ENCODE peak calls at places on chromosome 15, in six cellular contexts. One of them, this sample, is unnamed.

GRCh38 chr15:57035664-57036063 is 117.2 kb downstream of the TCF12 start:
- DNase-seq in A549: no peak
- DNase-seq in K562: no peak
- DNase-seq in HepG2: no peak
- DNase-seq in endothelial cell of umbilical vein: no peak
- DNase-seq in GM12878: no peak
- DNase-seq in this sample: no peak

GRCh38 chr15:81466741-81467140 is 92.7 kb upstream of the TMC3 start:
- DNase-seq in endothelial cell of umbilical vein: no peak
- DNase-seq in K562: no peak
- DNase-seq in A549: no peak
- DNase-seq in GM12878: no peak
- DNase-seq in HepG2: no peak
- DNase-seq in this sample: no peak

GRCh38 chr15:101328001-101328400 is 33.0 kb upstream of the SNRPA1 start:
- DNase-seq in A549: no peak
- DNase-seq in endothelial cell of umbilical vein: no peak
- DNase-seq in HepG2: no peak
- DNase-seq in GM12878: no peak
- DNase-seq in K562: no peak
- DNase-seq in this sample: no peak

GRCh38 chr15:101675796-101676582 is 23.8 kb upstream of the TM2D3 start:
- DNase-seq in endothelial cell of umbilical vein: peak; percentile 7
- DNase-seq in HepG2: no peak
- DNase-seq in A549: peak; percentile 34
- DNase-seq in K562: no peak
- DNase-seq in GM12878: no peak
- DNase-seq in this sample: no peak

GRCh38 chr15:39888243-39888642 is 31.8 kb downstream of the GPR176 start:
- DNase-seq in HepG2: no peak
- DNase-seq in K562: no peak
- DNase-seq in A549: no peak
- DNase-seq in endothelial cell of umbilical vein: no peak
- DNase-seq in GM12878: no peak
- DNase-seq in this sample: no peak

GRCh38 chr15:43229977-43230376 is 9.2 kb upstream of the EPB42 start:
- DNase-seq in K562: no peak
- DNase-seq in endothelial cell of umbilical vein: no peak
- DNase-seq in HepG2: no peak
- DNase-seq in A549: no peak
- DNase-seq in GM12878: no peak
- DNase-seq in this sample: no peak

GRCh38 chr15:52680041-52680391 is 828 bp upstream of the ATOSA start:
- DNase-seq in GM12878: no peak
- DNase-seq in A549: no peak
- DNase-seq in endothelial cell of umbilical vein: peak; percentile 43
- DNase-seq in HepG2: no peak
- DNase-seq in K562: peak; percentile 10
- DNase-seq in this sample: peak; percentile 7

GRCh38 chr15:25783607-25784131 is 79.5 kb downstream of the ATP10A start:
- DNase-seq in endothelial cell of umbilical vein: no peak
- DNase-seq in A549: peak; percentile 25
- DNase-seq in K562: peak; percentile 56
- DNase-seq in HepG2: no peak
- DNase-seq in GM12878: no peak
- DNase-seq in this sample: peak; percentile 36

GRCh38 chr15:71424765-71425164 is 309.5 kb downstream of the THSD4 start:
- DNase-seq in K562: no peak
- DNase-seq in A549: no peak
- DNase-seq in HepG2: no peak
- DNase-seq in GM12878: no peak
- DNase-seq in endothelial cell of umbilical vein: no peak
- DNase-seq in this sample: no peak

GRCh38 chr15:65525622-65526021 is 4.6 kb upstream of the HACD3 start:
- DNase-seq in A549: no peak
- DNase-seq in K562: peak; percentile 30
- DNase-seq in GM12878: no peak
- DNase-seq in HepG2: no peak
- DNase-seq in endothelial cell of umbilical vein: peak; percentile 59
- DNase-seq in this sample: no peak

GRCh38 chr15:25870899-25871298 is 7.8 kb upstream of the ATP10A start:
- DNase-seq in endothelial cell of umbilical vein: no peak
- DNase-seq in GM12878: no peak
- DNase-seq in A549: no peak
- DNase-seq in K562: no peak
- DNase-seq in HepG2: no peak
- DNase-seq in this sample: no peak

GRCh38 chr15:96894669-96895068 is 564.2 kb downstream of the NR2F2 start:
- DNase-seq in K562: no peak
- DNase-seq in HepG2: no peak
- DNase-seq in A549: no peak
- DNase-seq in endothelial cell of umbilical vein: peak; percentile 35
- DNase-seq in GM12878: no peak
- DNase-seq in this sample: no peak

GRCh38 chr15:83248151-83248851 is 36.2 kb downstream of the BNC1 start:
- DNase-seq in GM12878: peak; percentile 24
- DNase-seq in A549: peak; percentile 18
- DNase-seq in HepG2: peak; percentile 55
- DNase-seq in endothelial cell of umbilical vein: peak; percentile 78
- DNase-seq in K562: peak; percentile 69
- DNase-seq in this sample: peak; percentile 68

GRCh38 chr15:58510715-58511465 is 79.1 kb downstream of the LIPC start:
- DNase-seq in K562: no peak
- DNase-seq in GM12878: no peak
- DNase-seq in HepG2: no peak
- DNase-seq in endothelial cell of umbilical vein: peak; percentile 44
- DNase-seq in A549: no peak
- DNase-seq in this sample: no peak

GRCh38 chr15:70327328-70328136 is 229.8 kb upstream of the TLE3 start:
- DNase-seq in GM12878: no peak
- DNase-seq in endothelial cell of umbilical vein: peak; percentile 26
- DNase-seq in K562: no peak
- DNase-seq in HepG2: no peak
- DNase-seq in A549: no peak
- DNase-seq in this sample: peak; percentile 71

GRCh38 chr15:101250331-101250730 is 1.5 kb downstream of the CHSY1 start:
- DNase-seq in A549: no peak
- DNase-seq in endothelial cell of umbilical vein: peak; percentile 72
- DNase-seq in GM12878: no peak
- DNase-seq in HepG2: no peak
- DNase-seq in K562: no peak
- DNase-seq in this sample: peak; percentile 51

GRCh38 chr15:81334768-81335447 is 11.0 kb upstream of the STARD5 start:
- DNase-seq in K562: no peak
- DNase-seq in HepG2: no peak
- DNase-seq in GM12878: no peak
- DNase-seq in endothelial cell of umbilical vein: no peak
- DNase-seq in A549: no peak
- DNase-seq in this sample: no peak

GRCh38 chr15:71916834-71917233 is 106.5 kb downstream of the NR2E3 start:
- DNase-seq in K562: no peak
- DNase-seq in endothelial cell of umbilical vein: no peak
- DNase-seq in GM12878: no peak
- DNase-seq in HepG2: no peak
- DNase-seq in A549: no peak
- DNase-seq in this sample: no peak

GRCh38 chr15:91548588-91548987 is 304.9 kb upstream of the SLCO3A1 start:
- DNase-seq in GM12878: no peak
- DNase-seq in endothelial cell of umbilical vein: no peak
- DNase-seq in A549: no peak
- DNase-seq in K562: no peak
- DNase-seq in HepG2: no peak
- DNase-seq in this sample: no peak

GRCh38 chr15:89462198-89462912 is 34.0 kb downstream of the RHCG start:
- DNase-seq in GM12878: no peak
- DNase-seq in A549: no peak
- DNase-seq in K562: peak; percentile 45
- DNase-seq in endothelial cell of umbilical vein: no peak
- DNase-seq in HepG2: peak; percentile 79
- DNase-seq in this sample: peak; percentile 72

GRCh38 chr15:25811481-25811906 is 51.6 kb downstream of the ATP10A start:
- DNase-seq in endothelial cell of umbilical vein: no peak
- DNase-seq in GM12878: peak; percentile 37
- DNase-seq in K562: no peak
- DNase-seq in HepG2: no peak
- DNase-seq in A549: no peak
- DNase-seq in this sample: peak; percentile 14

GRCh38 chr15:75733761-75734651 is 21.4 kb upstream of the CSPG4 start:
- DNase-seq in GM12878: no peak
- DNase-seq in HepG2: no peak
- DNase-seq in K562: no peak
- DNase-seq in endothelial cell of umbilical vein: no peak
- DNase-seq in A549: no peak
- DNase-seq in this sample: no peak

GRCh38 chr15:70855764-70856163 is 1.8 kb upstream of the LARP6 start:
- DNase-seq in GM12878: peak; percentile 39
- DNase-seq in A549: no peak
- DNase-seq in endothelial cell of umbilical vein: no peak
- DNase-seq in HepG2: no peak
- DNase-seq in K562: no peak
- DNase-seq in this sample: no peak

GRCh38 chr15:31811641-31812040 is 218.7 kb upstream of the CHRNA7 start:
- DNase-seq in A549: no peak
- DNase-seq in endothelial cell of umbilical vein: no peak
- DNase-seq in GM12878: no peak
- DNase-seq in K562: no peak
- DNase-seq in HepG2: no peak
- DNase-seq in this sample: no peak

GRCh38 chr15:31815411-31816155 is 214.7 kb upstream of the CHRNA7 start:
- DNase-seq in HepG2: no peak
- DNase-seq in endothelial cell of umbilical vein: no peak
- DNase-seq in GM12878: no peak
- DNase-seq in K562: no peak
- DNase-seq in A549: no peak
- DNase-seq in this sample: no peak

GRCh38 chr15:31814082-31814481 is 216.2 kb upstream of the CHRNA7 start:
- DNase-seq in endothelial cell of umbilical vein: no peak
- DNase-seq in K562: no peak
- DNase-seq in HepG2: no peak
- DNase-seq in A549: no peak
- DNase-seq in GM12878: no peak
- DNase-seq in this sample: no peak
- TF ChIP-seq MYC in endothelial cell of umbilical vein: no peak
- TF ChIP-seq MYC in K562: no peak
- TF ChIP-seq MYC in HepG2: no peak
- TF ChIP-seq MYC in A549: no peak
- TF ChIP-seq MYC in GM12878: no peak
- TF ChIP-seq MYC in this sample: no peak

DNA sequence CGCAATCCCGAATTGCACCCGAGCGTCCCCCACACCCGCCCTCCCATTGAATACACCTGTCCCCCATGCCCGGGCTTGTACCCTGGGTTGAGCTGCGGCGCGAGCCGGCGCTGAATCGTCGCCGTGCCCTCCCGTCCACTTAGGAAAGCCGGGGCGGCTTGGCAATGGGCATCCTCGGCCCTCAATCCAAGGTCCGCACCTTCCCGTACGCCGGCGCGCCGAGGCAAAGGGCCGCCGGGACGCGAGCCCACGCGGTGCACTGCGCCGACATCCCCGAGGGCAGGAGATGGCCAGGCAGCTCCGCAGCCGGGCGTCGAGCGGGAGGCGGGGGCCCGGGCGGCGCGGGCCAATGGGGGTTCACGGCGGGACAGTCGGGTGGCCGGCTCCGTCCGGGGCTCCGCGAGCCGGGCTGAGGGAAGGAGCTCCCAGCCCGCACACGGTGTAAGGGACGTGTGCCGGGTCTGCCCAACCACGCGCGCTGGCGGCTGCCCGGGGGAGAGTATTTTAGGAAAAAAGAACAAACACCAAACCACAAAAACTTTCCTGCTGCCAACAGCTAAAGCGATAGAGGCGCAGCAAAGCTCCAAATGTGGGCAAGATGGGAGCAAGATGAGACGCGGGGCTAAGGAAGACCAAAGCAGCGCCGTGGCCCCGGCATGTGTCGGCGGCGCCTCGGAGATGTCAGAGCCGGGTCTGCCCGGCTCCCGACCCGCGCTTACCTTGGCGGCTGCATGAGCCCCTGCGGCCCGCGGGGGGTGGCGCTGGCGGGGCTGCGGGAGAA is 621 bp downstream of the RGMA start:
- DNase-seq in HepG2: no peak
- DNase-seq in A549: peak; percentile 55
- DNase-seq in K562: no peak
- DNase-seq in GM12878: no peak
- DNase-seq in endothelial cell of umbilical vein: no peak
- DNase-seq in this sample: no peak
- H3K4me3 ChIP-seq in HepG2: peak overlapping the region; percentile 27
- H3K4me3 ChIP-seq in A549: peak overlapping the region; percentile 45
- H3K4me3 ChIP-seq in K562: no peak overlapping the region
- H3K4me3 ChIP-seq in GM12878: no peak overlapping the region
- H3K4me3 ChIP-seq in endothelial cell of umbilical vein: no peak overlapping the region
- H3K4me3 ChIP-seq in this sample: no peak overlapping the region

DNA sequence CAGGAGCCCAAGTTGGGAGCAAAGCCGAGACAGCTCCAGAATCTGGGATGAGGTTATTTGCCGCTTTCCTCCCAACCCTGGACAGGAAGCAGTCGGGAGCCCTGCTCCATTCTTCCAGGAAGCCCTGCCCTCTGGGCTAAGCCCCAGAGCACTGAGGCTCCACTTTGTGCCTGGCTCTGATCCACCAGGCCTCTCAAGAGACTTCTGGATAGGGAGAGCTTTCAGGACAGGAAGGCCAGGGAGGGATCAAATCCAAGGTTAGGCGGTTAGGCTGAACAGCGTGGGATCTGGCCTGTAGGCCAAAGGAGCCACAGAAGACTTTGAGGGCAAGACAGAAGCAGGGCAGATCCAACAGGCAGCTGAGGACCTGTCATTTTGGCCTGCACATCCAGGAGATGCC is 835 bp downstream of the STOML1 start:
- DNase-seq in K562: no peak
- DNase-seq in A549: no peak
- DNase-seq in GM12878: no peak
- DNase-seq in HepG2: no peak
- DNase-seq in endothelial cell of umbilical vein: peak; percentile 53
- DNase-seq in this sample: no peak
- TF ChIP-seq MYC in K562: no peak
- TF ChIP-seq MYC in A549: no peak
- TF ChIP-seq MYC in GM12878: no peak
- TF ChIP-seq MYC in HepG2: no peak
- TF ChIP-seq MYC in endothelial cell of umbilical vein: no peak
- TF ChIP-seq MYC in this sample: no peak

DNA sequence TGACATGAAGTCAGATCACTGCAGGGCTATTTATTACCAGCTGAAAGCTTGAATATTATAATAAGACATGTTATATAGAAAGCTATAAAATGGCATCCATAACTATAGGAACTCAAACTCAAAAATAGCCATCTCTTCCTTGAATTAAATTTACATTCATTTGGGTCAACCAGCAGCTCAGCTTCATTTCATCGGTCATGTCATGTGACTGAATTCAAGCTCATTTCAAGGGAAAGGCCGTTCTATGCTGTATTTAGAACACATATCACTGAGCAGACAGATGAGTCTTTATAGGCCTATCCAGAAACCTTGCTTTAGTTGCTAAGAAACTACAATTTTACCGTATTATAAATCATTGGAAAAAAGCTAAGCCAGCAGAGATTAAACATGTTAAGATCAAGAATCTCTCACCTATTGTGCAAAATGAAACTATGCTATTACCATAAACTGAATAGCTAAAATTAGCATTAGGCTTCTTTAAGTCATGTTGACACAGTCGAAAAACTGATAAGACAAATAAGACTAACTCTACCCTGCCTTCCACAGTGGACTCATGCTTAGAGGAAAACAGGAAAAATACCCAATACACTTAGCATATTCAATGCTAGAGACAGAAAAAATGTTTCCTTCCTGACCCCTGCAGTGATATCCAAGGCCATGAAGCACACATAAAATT is 2.3 kb downstream of the NPTN start:
- DNase-seq in A549: no peak
- DNase-seq in endothelial cell of umbilical vein: peak; percentile 36
- DNase-seq in K562: peak; percentile 23
- DNase-seq in GM12878: no peak
- DNase-seq in HepG2: no peak
- DNase-seq in this sample: no peak
- H3K4me3 ChIP-seq in A549: no peak overlapping the region
- H3K4me3 ChIP-seq in endothelial cell of umbilical vein: no peak overlapping the region
- H3K4me3 ChIP-seq in K562: peak overlapping the region; percentile 11
- H3K4me3 ChIP-seq in GM12878: peak overlapping the region; percentile 92
- H3K4me3 ChIP-seq in HepG2: peak overlapping the region; percentile 93
- H3K4me3 ChIP-seq in this sample: peak overlapping the region; percentile 79

This sample was measured in NB4.